ENCODE peak calls at places on chromosome 20, in nine cellular contexts. H is psoas muscle, J is PC-9, P is colonic mucosa, I is PC-3, X is heart right ventricle, L is fibroblast of pulmonary artery, F is HFFc6, E is choroid plexus epithelial cell. B is an unnamed sample.

GRCh38 chr20:31565699-31566331 is 39.3 kb upstream of the ID1 start:
- DNase-seq in H (no peak), J (peak; percentile 71), P (no peak), I (peak; percentile 39), X (no peak), L (no peak), F (no peak), E (no peak), B (peak; percentile 36)

GRCh38 chr20:57526067-57526884 is 1.3 kb upstream of the CTCFL start:
- DNase-seq in H (no peak), J (no peak), P (peak; percentile 58), I (no peak), X (no peak), L (no peak), F (no peak), E (no peak), B (peak; percentile 48)

GRCh38 chr20:62884556-62884955 is 22.9 kb upstream of the TCFL5 start:
- DNase-seq in H (no peak), J (no peak), P (no peak), I (no peak), X (no peak), L (no peak), F (no peak), E (no peak), B (no peak)

GRCh38 chr20:60630609-60631008 is 621.5 kb upstream of the CDH4 start:
- DNase-seq in H (no peak), J (no peak), P (no peak), I (no peak), X (no peak), L (no peak), F (no peak), E (no peak), B (no peak)

GRCh38 chr20:48008850-48009535 is 223.7 kb upstream of the SULF2 start:
- DNase-seq in H (no peak), J (no peak), P (no peak), I (no peak), X (no peak), L (peak; percentile 61), F (no peak), E (peak; percentile 29), B (no peak)

GRCh38 chr20:63362426-63363009 is 1.4 kb upstream of the CHRNA4 start:
- DNase-seq in H (no peak), J (no peak), P (no peak), I (no peak), X (no peak), L (no peak), F (no peak), E (no peak), B (no peak)

GRCh38 chr20:2806351-2806701 is 5.9 kb upstream of the CPXM1 start:
- DNase-seq in H (no peak), J (no peak), P (no peak), I (no peak), X (no peak), L (no peak), F (no peak), E (no peak), B (no peak)

GRCh38 chr20:59560588-59561227 is 43.6 kb upstream of the PHACTR3 start:
- DNase-seq in H (no peak), J (no peak), P (no peak), I (peak; percentile 42), X (no peak), L (peak; percentile 8), F (peak; percentile 13), E (peak; percentile 36), B (peak; percentile 48)

GRCh38 chr20:6095409-6095808 is 27.4 kb downstream of the FERMT1 start:
- DNase-seq in H (no peak), J (no peak), P (no peak), I (no peak), X (no peak), L (no peak), F (no peak), E (no peak), B (no peak)

GRCh38 chr20:47035191-47035590 is 140.5 kb downstream of the EYA2 start:
- DNase-seq in H (no peak), J (no peak), P (no peak), I (no peak), X (no peak), L (no peak), F (no peak), E (no peak), B (no peak)

DNA sequence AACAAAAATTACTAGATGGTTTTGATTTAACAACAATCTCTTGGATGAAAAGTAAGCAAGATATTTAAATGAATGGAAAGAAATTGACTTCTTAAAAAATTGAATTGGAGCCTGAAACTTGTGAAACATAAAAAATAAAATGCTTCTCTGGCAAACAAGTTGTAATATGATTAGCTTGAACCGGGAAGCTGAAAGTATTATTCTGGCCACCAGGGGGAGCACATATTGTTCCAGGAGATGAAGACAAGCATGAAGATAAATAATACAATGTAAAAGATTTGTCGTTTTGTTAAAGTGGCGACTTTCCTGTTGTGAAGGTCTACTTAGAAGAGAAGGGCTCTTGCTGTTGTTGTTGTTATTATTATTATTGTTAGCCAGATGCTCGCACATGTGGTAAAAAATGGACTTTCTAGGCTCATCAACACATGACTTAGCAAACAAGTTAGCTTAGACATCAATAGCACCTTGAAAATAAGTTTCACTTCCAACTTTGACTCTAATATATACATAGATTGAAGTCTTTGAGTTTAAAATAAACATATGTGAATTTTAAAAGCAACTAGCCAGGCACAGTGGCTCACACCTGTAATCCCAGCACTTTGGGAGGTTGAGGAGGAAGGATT is 14.2 kb downstream of the PAX1 start:
- DNase-seq in H (no peak), J (peak; percentile 45), P (peak; percentile 61), I (peak; percentile 84), X (peak; percentile 52), L (peak; percentile 71), F (peak; percentile 50), E (peak; percentile 82), B (peak; percentile 41)
- TF ChIP-seq CTCF in H (peak; percentile 66), J (peak; percentile 90), P (peak; percentile 78), I (peak; percentile 95), X (peak; percentile 73), L (peak; percentile 77), F (peak; percentile 91), E (peak; percentile 75), B (peak; percentile 22)

GRCh38 chr20:4226330-4227084 is 211.1 kb upstream of the RNF24 start:
- DNase-seq in H (no peak), J (no peak), P (no peak), I (no peak), X (no peak), L (no peak), F (no peak), E (no peak), B (no peak)
- TF ChIP-seq CTCF in H (no peak), J (no peak), P (no peak), I (no peak), X (no peak), L (no peak), F (no peak), E (no peak), B (no peak)

GRCh38 chr20:16241911-16242310 is 331.3 kb downstream of the KIF16B start:
- DNase-seq in H (no peak), J (no peak), P (no peak), I (peak; percentile 68), X (no peak), L (no peak), F (no peak), E (peak; percentile 9), B (no peak)
- TF ChIP-seq CTCF in H (no peak), J (no peak), P (no peak), I (peak; percentile 64), X (peak; percentile 16), L (no peak), F (no peak), E (peak; percentile 7), B (no peak)

DNA sequence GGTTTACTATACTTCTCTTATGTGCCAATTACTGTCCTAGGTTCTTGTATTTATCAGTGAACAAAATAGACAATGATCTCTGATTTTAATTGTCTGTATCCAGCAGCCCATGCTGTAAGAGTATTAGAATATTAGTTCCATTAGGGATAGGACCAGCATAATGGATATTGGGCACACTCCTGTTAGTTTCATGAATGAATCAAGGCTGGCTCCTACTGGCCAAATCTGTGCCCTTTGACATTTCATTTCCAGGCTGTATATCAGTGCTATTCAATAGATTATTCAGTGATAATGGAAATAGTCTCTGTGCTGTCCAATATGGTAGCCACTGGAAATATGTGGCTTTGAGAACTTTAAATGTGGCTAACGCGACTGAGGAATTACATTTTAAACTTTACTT is 1007.9 kb upstream of the FLRT3 start:
- DNase-seq in H (no peak), J (no peak), P (no peak), I (no peak), X (no peak), L (no peak), F (no peak), E (no peak), B (no peak)
- TF ChIP-seq CTCF in H (no peak), J (no peak), P (no peak), I (no peak), X (no peak), L (no peak), F (no peak), E (no peak), B (no peak)

B was measured in Calu3.